ENCODE peak calls at places on chromosomes 7 and 10, in five cellular contexts. One of them, this sample, is unnamed.
A peak's percentile ranks its signal among the peaks of the same experiment; 100 is the strongest.

GRCh38 chr7:112422842-112423496 is 27.3 kb upstream of the IFRD1 start:
- DNase-seq in GM12865: peak; percentile 38
- DNase-seq in stomach: peak; percentile 90
- DNase-seq in HCT116: peak; percentile 63
- DNase-seq in psoas muscle: peak; percentile 90
- DNase-seq in this sample: peak; percentile 59

GRCh38 chr7:12401538-12402364 is 1.9 kb downstream of the VWDE start:
- DNase-seq in GM12865: no peak
- DNase-seq in stomach: no peak
- DNase-seq in HCT116: no peak
- DNase-seq in psoas muscle: no peak
- DNase-seq in this sample: no peak

GRCh38 chr10:43252785-43253341 is 14.0 kb downstream of the RASGEF1A start:
- DNase-seq in GM12865: no peak
- DNase-seq in stomach: no peak
- DNase-seq in HCT116: no peak
- DNase-seq in psoas muscle: peak; percentile 40
- DNase-seq in this sample: no peak

GRCh38 chr10:24524314-24524713 is 199.4 kb downstream of the ARHGAP21 start:
- DNase-seq in GM12865: no peak
- DNase-seq in stomach: no peak
- DNase-seq in HCT116: no peak
- DNase-seq in psoas muscle: no peak
- DNase-seq in this sample: no peak

GRCh38 chr10:99676435-99676834 is 17.1 kb downstream of the ENTPD7 start:
- DNase-seq in GM12865: no peak
- DNase-seq in stomach: no peak
- DNase-seq in HCT116: no peak
- DNase-seq in psoas muscle: no peak
- DNase-seq in this sample: no peak

GRCh38 chr7:105773030-105773460 is 103.4 kb downstream of the ATXN7L1 start:
- DNase-seq in GM12865: peak; percentile 21
- DNase-seq in stomach: no peak
- DNase-seq in HCT116: no peak
- DNase-seq in psoas muscle: no peak
- DNase-seq in this sample: no peak

GRCh38 chr7:128921866-128922440 is 11.4 kb upstream of the KCP start:
- DNase-seq in GM12865: no peak
- DNase-seq in stomach: no peak
- DNase-seq in HCT116: no peak
- DNase-seq in psoas muscle: peak; percentile 20
- DNase-seq in this sample: no peak

GRCh38 chr10:13810536-13810935 is 223.8 kb downstream of the PRPF18 start:
- DNase-seq in GM12865: peak; percentile 53
- DNase-seq in stomach: no peak
- DNase-seq in HCT116: no peak
- DNase-seq in psoas muscle: no peak
- DNase-seq in this sample: no peak

GRCh38 chr10:11411926-11412545 is 199.4 kb downstream of the USP6NL start:
- DNase-seq in GM12865: peak; percentile 25
- DNase-seq in stomach: no peak
- DNase-seq in HCT116: no peak
- DNase-seq in psoas muscle: no peak
- DNase-seq in this sample: no peak

GRCh38 chr10:132058111-132058745 is 7.5 kb upstream of the JAKMIP3 start:
- DNase-seq in GM12865: no peak
- DNase-seq in stomach: no peak
- DNase-seq in HCT116: no peak
- DNase-seq in psoas muscle: no peak
- DNase-seq in this sample: no peak

GRCh38 chr7:37018954-37019353 is 294.7 kb upstream of the AOAH start:
- DNase-seq in GM12865: peak; percentile 21
- DNase-seq in stomach: no peak
- DNase-seq in HCT116: no peak
- DNase-seq in psoas muscle: no peak
- DNase-seq in this sample: no peak
- TF ChIP-seq CTCF in GM12865: no peak
- TF ChIP-seq CTCF in stomach: no peak
- TF ChIP-seq CTCF in HCT116: no peak
- TF ChIP-seq CTCF in psoas muscle: no peak
- TF ChIP-seq CTCF in this sample: no peak

GRCh38 chr10:123890761-123891146 is 853 bp downstream of the CPXM2 start:
- DNase-seq in GM12865: no peak
- DNase-seq in stomach: no peak
- DNase-seq in HCT116: no peak
- DNase-seq in psoas muscle: no peak
- DNase-seq in this sample: no peak
- H3K4me3 ChIP-seq in GM12865: no peak overlapping the region
- H3K4me3 ChIP-seq in stomach: peak overlapping the region; percentile 51
- H3K4me3 ChIP-seq in HCT116: no peak overlapping the region
- H3K4me3 ChIP-seq in psoas muscle: peak overlapping the region; percentile 55
- H3K4me3 ChIP-seq in this sample: peak overlapping the region; percentile 31

DNA sequence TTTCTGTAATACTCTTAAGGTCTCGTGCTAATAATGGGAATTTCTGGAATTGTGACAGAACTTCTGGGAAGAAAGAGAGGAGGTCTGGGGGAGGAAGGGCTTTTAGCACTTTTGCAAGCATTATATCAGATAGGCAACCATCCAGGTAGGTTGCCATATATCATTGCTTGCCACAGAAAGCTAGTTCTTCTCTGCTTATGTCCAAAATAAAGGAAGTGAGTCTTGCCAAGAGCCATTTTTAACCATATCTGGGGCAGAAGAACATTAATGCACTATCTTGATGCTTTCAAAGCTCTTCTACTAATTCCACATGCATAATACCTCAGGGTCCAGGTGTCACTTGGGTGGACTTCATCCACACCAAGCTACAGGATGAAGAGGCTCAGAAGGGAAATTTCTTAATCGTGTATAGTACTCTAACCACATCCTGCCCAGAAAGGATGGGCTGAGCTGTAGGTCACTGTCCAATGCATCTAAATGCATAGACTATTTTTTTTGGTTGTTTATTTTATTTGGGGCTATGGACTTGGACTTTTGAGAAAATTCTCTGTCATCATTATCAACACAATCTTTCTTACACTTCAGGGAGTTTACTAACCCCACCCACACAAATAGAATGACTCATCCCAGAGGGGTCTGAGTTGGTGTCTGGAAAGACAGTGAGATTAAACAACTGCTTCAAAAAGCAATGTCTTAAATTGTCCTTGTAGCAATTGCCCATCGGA is 68.9 kb upstream of the ADO start:
- DNase-seq in GM12865: peak; percentile 83
- DNase-seq in stomach: no peak
- DNase-seq in HCT116: no peak
- DNase-seq in psoas muscle: no peak
- DNase-seq in this sample: no peak
- TF ChIP-seq CTCF in GM12865: no peak
- TF ChIP-seq CTCF in stomach: no peak
- TF ChIP-seq CTCF in HCT116: no peak
- TF ChIP-seq CTCF in psoas muscle: no peak
- TF ChIP-seq CTCF in this sample: no peak

DNA sequence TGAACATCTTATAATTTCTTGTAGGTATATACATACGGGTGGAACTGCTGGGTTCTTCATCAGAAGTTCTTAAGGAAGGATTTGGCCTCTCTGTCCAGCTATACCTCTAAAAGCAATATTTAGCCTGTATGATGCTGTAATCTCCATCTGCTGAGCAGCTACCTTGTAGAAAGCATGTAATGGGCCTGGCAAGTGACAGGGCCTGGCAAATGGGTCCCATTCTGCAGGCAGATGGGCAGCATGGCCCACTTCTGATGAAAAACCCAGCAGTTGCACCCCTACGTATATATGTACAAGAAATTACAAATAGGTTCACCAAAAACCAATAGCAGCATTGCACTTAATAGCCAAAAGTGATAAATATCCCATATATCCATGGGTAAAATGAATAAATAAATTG is 9.0 kb downstream of the PLPP4 start:
- DNase-seq in GM12865: no peak
- DNase-seq in stomach: no peak
- DNase-seq in HCT116: no peak
- DNase-seq in psoas muscle: no peak
- DNase-seq in this sample: no peak
- H3K4me3 ChIP-seq in GM12865: no peak overlapping the region
- H3K4me3 ChIP-seq in stomach: no peak overlapping the region
- H3K4me3 ChIP-seq in HCT116: no peak overlapping the region
- H3K4me3 ChIP-seq in psoas muscle: no peak overlapping the region
- H3K4me3 ChIP-seq in this sample: no peak overlapping the region

GRCh38 chr7:120733143-120733542 is 124.8 kb downstream of the TSPAN12 start:
- DNase-seq in GM12865: no peak
- DNase-seq in stomach: no peak
- DNase-seq in HCT116: peak; percentile 10
- DNase-seq in psoas muscle: no peak
- DNase-seq in this sample: no peak
- TF ChIP-seq CTCF in GM12865: no peak
- TF ChIP-seq CTCF in stomach: no peak
- TF ChIP-seq CTCF in HCT116: peak; percentile 18
- TF ChIP-seq CTCF in psoas muscle: no peak
- TF ChIP-seq CTCF in this sample: no peak

GRCh38 chr7:97001656-97002554 is 3.4 kb upstream of the DLX6 start:
- DNase-seq in GM12865: no peak
- DNase-seq in stomach: no peak
- DNase-seq in HCT116: no peak
- DNase-seq in psoas muscle: no peak
- DNase-seq in this sample: no peak
- H3K4me3 ChIP-seq in GM12865: no peak overlapping the region
- H3K4me3 ChIP-seq in stomach: no peak overlapping the region
- H3K4me3 ChIP-seq in HCT116: no peak overlapping the region
- H3K4me3 ChIP-seq in psoas muscle: no peak overlapping the region
- H3K4me3 ChIP-seq in this sample: no peak overlapping the region

GRCh38 chr7:114426380-114426779 is 11.8 kb downstream of the FOXP2 start:
- DNase-seq in GM12865: no peak
- DNase-seq in stomach: no peak
- DNase-seq in HCT116: no peak
- DNase-seq in psoas muscle: no peak
- DNase-seq in this sample: no peak

GRCh38 chr7:114422478-114423217 is 8.0 kb downstream of the FOXP2 start:
- DNase-seq in GM12865: no peak
- DNase-seq in stomach: no peak
- DNase-seq in HCT116: peak; percentile 7
- DNase-seq in psoas muscle: no peak
- DNase-seq in this sample: no peak

GRCh38 chr7:114428211-114428610 is 13.6 kb downstream of the FOXP2 start:
- DNase-seq in GM12865: no peak
- DNase-seq in stomach: no peak
- DNase-seq in HCT116: no peak
- DNase-seq in psoas muscle: no peak
- DNase-seq in this sample: no peak

GRCh38 chr7:114423218-114423496 is 8.5 kb downstream of the FOXP2 start:
- DNase-seq in GM12865: no peak
- DNase-seq in stomach: no peak
- DNase-seq in HCT116: no peak
- DNase-seq in psoas muscle: no peak
- DNase-seq in this sample: no peak

DNA sequence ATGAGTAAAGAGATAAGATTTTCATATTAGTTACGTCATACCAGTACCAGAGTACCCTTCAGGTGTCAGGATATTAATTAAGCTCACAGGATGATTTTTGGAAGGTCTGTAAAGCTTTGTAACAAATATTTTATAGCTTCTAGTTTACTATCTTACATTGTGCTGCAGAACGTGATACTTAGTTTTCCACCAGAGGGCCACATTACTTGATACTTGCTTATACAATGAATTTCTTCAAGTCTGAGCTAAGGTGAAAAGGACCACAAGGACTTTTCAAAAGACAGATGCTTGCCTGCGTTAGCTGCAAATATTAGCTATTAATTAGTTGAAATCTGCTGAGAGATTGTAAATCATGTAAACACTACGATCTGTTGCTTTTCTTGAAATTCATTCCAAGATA is 12.2 kb downstream of the FOXP2 start:
- DNase-seq in GM12865: peak; percentile 31
- DNase-seq in stomach: no peak
- DNase-seq in HCT116: peak; percentile 7
- DNase-seq in psoas muscle: no peak
- DNase-seq in this sample: no peak
- TF ChIP-seq CTCF in GM12865: peak; percentile 20
- TF ChIP-seq CTCF in stomach: no peak
- TF ChIP-seq CTCF in HCT116: peak; percentile 57
- TF ChIP-seq CTCF in psoas muscle: peak; percentile 36
- TF ChIP-seq CTCF in this sample: no peak

GRCh38 chr7:150314639-150315239 is 8.4 kb upstream of the LRRC61 start:
- DNase-seq in GM12865: no peak
- DNase-seq in stomach: no peak
- DNase-seq in HCT116: no peak
- DNase-seq in psoas muscle: no peak
- DNase-seq in this sample: no peak

GRCh38 chr7:150313367-150313809 is 9.8 kb upstream of the LRRC61 start:
- DNase-seq in GM12865: no peak
- DNase-seq in stomach: no peak
- DNase-seq in HCT116: no peak
- DNase-seq in psoas muscle: no peak
- DNase-seq in this sample: no peak

GRCh38 chr7:150313870-150314269 is 9.3 kb upstream of the LRRC61 start:
- DNase-seq in GM12865: no peak
- DNase-seq in stomach: no peak
- DNase-seq in HCT116: no peak
- DNase-seq in psoas muscle: no peak
- DNase-seq in this sample: no peak

GRCh38 chr7:150311146-150311545 is 12.0 kb upstream of the LRRC61 start:
- DNase-seq in GM12865: no peak
- DNase-seq in stomach: no peak
- DNase-seq in HCT116: no peak
- DNase-seq in psoas muscle: no peak
- DNase-seq in this sample: no peak

GRCh38 chr7:150311711-150312110 is 11.4 kb upstream of the LRRC61 start:
- DNase-seq in GM12865: no peak
- DNase-seq in stomach: no peak
- DNase-seq in HCT116: no peak
- DNase-seq in psoas muscle: no peak
- DNase-seq in this sample: no peak
- H3K4me3 ChIP-seq in GM12865: no peak overlapping the region
- H3K4me3 ChIP-seq in stomach: no peak overlapping the region
- H3K4me3 ChIP-seq in HCT116: no peak overlapping the region
- H3K4me3 ChIP-seq in psoas muscle: no peak overlapping the region
- H3K4me3 ChIP-seq in this sample: no peak overlapping the region

DNA sequence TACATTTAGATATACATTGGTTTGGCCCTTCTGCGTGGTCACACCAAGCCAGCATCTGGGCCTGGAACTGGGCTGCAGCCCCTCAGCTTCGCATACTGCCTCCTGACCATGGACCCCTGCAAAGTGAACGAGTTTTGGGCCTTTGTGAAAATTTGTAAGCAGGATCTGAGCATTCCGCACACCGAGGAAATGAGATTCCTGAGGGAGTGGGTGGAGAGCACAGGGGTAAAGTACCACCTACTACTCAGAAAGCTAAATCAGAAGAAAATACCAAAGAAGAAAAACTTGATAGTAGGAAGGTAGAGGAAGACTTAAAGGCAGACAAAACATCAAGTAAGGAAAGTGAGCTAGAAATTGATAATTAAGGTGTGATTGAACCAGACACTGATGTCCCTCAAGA is 22.5 kb upstream of the NT5C2 start:
- DNase-seq in GM12865: no peak
- DNase-seq in stomach: no peak
- DNase-seq in HCT116: no peak
- DNase-seq in psoas muscle: no peak
- DNase-seq in this sample: no peak
- TF ChIP-seq CTCF in GM12865: no peak
- TF ChIP-seq CTCF in stomach: no peak
- TF ChIP-seq CTCF in HCT116: no peak
- TF ChIP-seq CTCF in psoas muscle: no peak
- TF ChIP-seq CTCF in this sample: no peak

GRCh38 chr7:7696458-7697119 is 21.8 kb downstream of the RPA3 start:
- DNase-seq in GM12865: no peak
- DNase-seq in stomach: no peak
- DNase-seq in HCT116: peak; percentile 65
- DNase-seq in psoas muscle: no peak
- DNase-seq in this sample: no peak
- H3K4me3 ChIP-seq in GM12865: no peak overlapping the region
- H3K4me3 ChIP-seq in stomach: no peak overlapping the region
- H3K4me3 ChIP-seq in HCT116: peak overlapping the region; percentile 41
- H3K4me3 ChIP-seq in psoas muscle: no peak overlapping the region
- H3K4me3 ChIP-seq in this sample: no peak overlapping the region